ENCODE peak calls at places on chromosomes 4 and X, in five cellular contexts. J is OCI-LY7, B is epithelial cell of esophagus, T is AG09319, D is cardiac fibroblast. L is an unnamed sample.
A peak's percentile ranks its signal among the peaks of the same experiment; 100 is the strongest.

GRCh38 chr4:76990288-76991080 is 40.9 kb downstream of the SEPTIN11 start:
- DNase-seq in J (no peak), B (peak; percentile 19), T (peak; percentile 75), D (peak; percentile 76), L (peak; percentile 14)

GRCh38 chr4:47839259-47839658 is 1.4 kb upstream of the CORIN start:
- DNase-seq in J (peak; percentile 38), B (peak; percentile 34), T (no peak), D (peak; percentile 35), L (no peak)

GRCh38 chr4:147709999-147710398 is 21.9 kb upstream of the ARHGAP10 start:
- DNase-seq in J (no peak), B (peak; percentile 27), T (no peak), D (peak; percentile 30), L (no peak)

GRCh38 chr4:125703443-125703842 is 388.7 kb downstream of the FAT4 start:
- DNase-seq in J (no peak), B (peak; percentile 33), T (no peak), D (peak; percentile 62), L (no peak)

GRCh38 chr4:52643846-52644245 is 15.3 kb downstream of the USP46 start:
- DNase-seq in J (no peak), B (peak; percentile 46), T (no peak), D (peak; percentile 75), L (no peak)

GRCh38 chrX:87409113-87409841 is 108.3 kb upstream of the KLHL4 start:
- DNase-seq in J (no peak), B (peak; percentile 54), T (no peak), D (peak; percentile 95), L (no peak)

GRCh38 chrX:130691576-130691975 is 211.4 kb downstream of the ENOX2 start:
- DNase-seq in J (no peak), B (peak; percentile 43), T (no peak), D (no peak), L (no peak)

GRCh38 chr4:186725422-186726149 is 1.9 kb upstream of the FAT1 start:
- DNase-seq in J (no peak), B (peak; percentile 92), T (no peak), D (peak; percentile 88), L (peak; percentile 77)

GRCh38 chr4:157582141-157582540 is 361.6 kb downstream of the GRIA2 start:
- DNase-seq in J (no peak), B (no peak), T (no peak), D (no peak), L (no peak)

GRCh38 chrX:148947399-148948025 is 447.1 kb downstream of the AFF2 start:
- DNase-seq in J (no peak), B (no peak), T (no peak), D (no peak), L (no peak)

GRCh38 chrX:3175659-3176438 is 134.6 kb downstream of the ARSF start:
- DNase-seq in J (no peak), B (peak; percentile 40), T (no peak), D (peak; percentile 42), L (no peak)

GRCh38 chr4:142404191-142404611 is 441.9 kb downstream of the INPP4B start:
- DNase-seq in J (no peak), B (peak; percentile 77), T (no peak), D (peak; percentile 63), L (peak; percentile 68)

GRCh38 chr4:153204247-153205027 is at the start of gene TRIM2:
- DNase-seq in J (no peak), B (peak; percentile 55), T (no peak), D (peak; percentile 84), L (no peak)

GRCh38 chr4:140809671-140810070 is 53.5 kb upstream of the TBC1D9 start:
- DNase-seq in J (no peak), B (no peak), T (no peak), D (no peak), L (no peak)

GRCh38 chr4:40613456-40613855 is 16.2 kb downstream of the RBM47 start:
- DNase-seq in J (no peak), B (no peak), T (no peak), D (no peak), L (no peak)

GRCh38 chrX:11446331-11446730 is 153.1 kb downstream of the AMELX start:
- DNase-seq in J (no peak), B (no peak), T (no peak), D (peak; percentile 83), L (no peak)

GRCh38 chr4:143531368-143531767 is 17.9 kb downstream of the SMARCA5 start:
- DNase-seq in J (peak; percentile 12), B (peak; percentile 7), T (no peak), D (peak; percentile 36), L (no peak)

GRCh38 chr4:67288964-67289363 is 256.3 kb downstream of the CENPC start:
- DNase-seq in J (peak; percentile 18), B (peak; percentile 18), T (no peak), D (peak; percentile 5), L (peak; percentile 9)

GRCh38 chrX:40009462-40009851 is 88.3 kb downstream of the BCOR start:
- DNase-seq in J (no peak), B (no peak), T (no peak), D (no peak), L (no peak)

GRCh38 chrX:74492720-74493201 is 71.5 kb downstream of the SLC16A2 start:
- DNase-seq in J (peak; percentile 0), B (no peak), T (no peak), D (no peak), L (no peak)

GRCh38 chrX:4935846-4936245 is 1222.4 kb upstream of the PRKX start:
- DNase-seq in J (peak; percentile 32), B (peak; percentile 26), T (no peak), D (no peak), L (no peak)

GRCh38 chr4:151409470-151410313 is 716 bp downstream of the FHIP1A start:
- DNase-seq in J (no peak), B (peak; percentile 93), T (no peak), D (peak; percentile 17), L (no peak)

GRCh38 chr4:102730968-102731533 is 29.7 kb downstream of the MANBA start:
- DNase-seq in J (no peak), B (no peak), T (no peak), D (no peak), L (no peak)

GRCh38 chr4:1813915-1814314 is 20.8 kb downstream of the FGFR3 start:
- DNase-seq in J (no peak), B (no peak), T (no peak), D (no peak), L (no peak)

GRCh38 chr4:163391756-163392155 is 48.1 kb downstream of the NPY5R start:
- DNase-seq in J (no peak), B (no peak), T (no peak), D (peak; percentile 41), L (no peak)

GRCh38 chr4:121073672-121074386 is 1.5 kb upstream of the NDNF start:
- DNase-seq in J (no peak), B (no peak), T (no peak), D (no peak), L (no peak)

GRCh38 chr4:74794341-74794801 is at the start of gene BTC:
- DNase-seq in J (no peak), B (peak; percentile 59), T (no peak), D (peak; percentile 19), L (no peak)

GRCh38 chr4:2768921-2769336 is 12.8 kb upstream of the TNIP2 start:
- DNase-seq in J (no peak), B (no peak), T (no peak), D (no peak), L (no peak)

GRCh38 chr4:150366487-150366999 is 215.4 kb upstream of the MAB21L2 start:
- DNase-seq in J (no peak), B (no peak), T (no peak), D (no peak), L (no peak)

GRCh38 chr4:110449947-110450346 is 26.0 kb upstream of the ENPEP start:
- DNase-seq in J (no peak), B (no peak), T (no peak), D (no peak), L (no peak)

GRCh38 chrX:70454441-70455365 is 10.1 kb downstream of the DLG3 start:
- DNase-seq in J (peak; percentile 22), B (peak; percentile 81), T (no peak), D (peak; percentile 66), L (no peak)

GRCh38 chr4:1539132-1539755 is 133.0 kb upstream of the NKX1-1 start:
- DNase-seq in J (no peak), B (no peak), T (no peak), D (no peak), L (no peak)

GRCh38 chr4:39976945-39977488 is 694 bp downstream of the PDS5A start:
- DNase-seq in J (no peak), B (peak; percentile 15), T (no peak), D (peak; percentile 36), L (no peak)

GRCh38 chrX:50905334-50905733 is 5.2 kb upstream of the BMP15 start:
- DNase-seq in J (peak; percentile 12), B (peak; percentile 29), T (no peak), D (no peak), L (no peak)

L was measured in amniotic stem cell.